ENCODE peak calls at places on chromosomes 4 and X, in five cellular contexts. Q, G, L, N and X are unnamed samples.

GRCh38 chr4:66899422-66900065 is 645.8 kb downstream of the CENPC start:
- DNase-seq in L (no peak), Q (no peak), G (no peak), N (no peak), X (no peak)

GRCh38 chr4:173531085-173531965 is 1.3 kb upstream of the HAND2 start:
- DNase-seq in G (no peak), Q (no peak), L (no peak), N (no peak), X (no peak)

GRCh38 chrX:40866878-40867277 is 131.5 kb upstream of the MED14 start:
- DNase-seq in L (peak), G (no peak), Q (no peak), N (no peak), X (no peak)

GRCh38 chr4:8877780-8878040 is 6.1 kb upstream of the HMX1 start:
- DNase-seq in G (no peak), Q (no peak), N (no peak), L (no peak), X (no peak)

GRCh38 chr4:151930372-151930771 is 169.6 kb upstream of the GATB start:
- DNase-seq in G (no peak), N (no peak), Q (no peak), L (no peak), X (no peak)

GRCh38 chr4:54215379-54216072 is 13.6 kb upstream of the PDGFRA start:
- DNase-seq in L (no peak), Q (no peak), N (no peak), G (no peak), X (no peak)

GRCh38 chr4:112857461-112857860 is 192.0 kb upstream of the ANK2 start:
- DNase-seq in L (no peak), N (no peak), Q (no peak), G (peak), X (no peak)

GRCh38 chr4:109683621-109684253 is 19.5 kb downstream of the CASP6 start:
- DNase-seq in Q (no peak), N (no peak), L (no peak), G (no peak), X (no peak)

GRCh38 chr4:184399505-184399893 is 74.9 kb downstream of the IRF2 start:
- DNase-seq in L (peak), Q (no peak), N (no peak), G (no peak), X (no peak)

GRCh38 chrX:49162620-49163019 is at the start of gene MAGIX:
- DNase-seq in N (no peak), Q (no peak), G (peak), L (no peak), X (no peak)

GRCh38 chr4:1512738-1513660 is 106.8 kb upstream of the NKX1-1 start:
- DNase-seq in L (peak), Q (peak), G (peak), N (peak), X (no peak)

GRCh38 chr4:147823135-147823534 is 91.2 kb downstream of the ARHGAP10 start:
- DNase-seq in N (no peak), L (no peak), Q (no peak), G (no peak), X (no peak)

GRCh38 chr4:52869196-52869595 is 7.1 kb downstream of the RASL11B start:
- DNase-seq in L (peak), Q (no peak), N (no peak), G (no peak), X (peak)

GRCh38 chr4:56728512-56728911 is 47.4 kb upstream of the HOPX start:
- DNase-seq in G (peak), Q (no peak), L (peak), N (no peak), X (no peak)

GRCh38 chr4:153295131-153295755 is 49.2 kb upstream of the MND1 start:
- DNase-seq in L (no peak), Q (no peak), G (no peak), N (no peak), X (no peak)

GRCh38 chr4:150242820-150243458 is 164.7 kb downstream of the DCLK2 start:
- DNase-seq in N (no peak), G (peak), L (peak), Q (no peak), X (no peak)

GRCh38 chr4:4821577-4821976 is 37.9 kb upstream of the MSX1 start:
- DNase-seq in L (no peak), G (no peak), N (no peak), Q (no peak), X (no peak)

GRCh38 chr4:96315815-96316214 is 475.9 kb downstream of the PDHA2 start:
- DNase-seq in G (peak), Q (no peak), N (no peak), L (no peak), X (no peak)

GRCh38 chr4:103197765-103198110 is 405 bp downstream of the CENPE start:
- DNase-seq in N (no peak), G (no peak), L (no peak), Q (no peak), X (no peak)

GRCh38 chrX:40996886-40997530 is 88.2 kb upstream of the USP9X start:
- DNase-seq in G (peak), Q (no peak), L (peak), N (no peak), X (no peak)

GRCh38 chr4:78525559-78525958 is 26.0 kb upstream of the ANXA3 start:
- DNase-seq in G (no peak), L (no peak), Q (no peak), N (no peak), X (no peak)

GRCh38 chrX:53186363-53186762 is 38.6 kb downstream of the KDM5C start:
- DNase-seq in L (no peak), G (peak), N (no peak), Q (no peak), X (no peak)

GRCh38 chr4:118758293-118758692 is 73.1 kb downstream of the METTL14 start:
- DNase-seq in N (no peak), Q (no peak), L (no peak), G (no peak), X (no peak)

GRCh38 chr4:19729873-19730735 is 521.6 kb upstream of the SLIT2 start:
- DNase-seq in G (no peak), L (no peak), Q (no peak), N (no peak), X (no peak)

GRCh38 chrX:1164322-1165288 is 47.8 kb downstream of the CRLF2 start:
- DNase-seq in G (no peak), L (peak), Q (no peak), N (no peak), X (no peak)

GRCh38 chr4:169757575-169758184 is at the start of gene HPF1:
- DNase-seq in N (peak), L (peak), Q (peak), G (peak), X (peak)

GRCh38 chrX:129996120-129996519 is 13.7 kb downstream of the BCORL1 start:
- DNase-seq in G (peak), N (no peak), Q (no peak), L (peak), X (no peak)

GRCh38 chr4:13415068-13415785 is 68.9 kb downstream of the RAB28 start:
- DNase-seq in L (no peak), N (no peak), G (no peak), Q (no peak), X (no peak)

DNA sequence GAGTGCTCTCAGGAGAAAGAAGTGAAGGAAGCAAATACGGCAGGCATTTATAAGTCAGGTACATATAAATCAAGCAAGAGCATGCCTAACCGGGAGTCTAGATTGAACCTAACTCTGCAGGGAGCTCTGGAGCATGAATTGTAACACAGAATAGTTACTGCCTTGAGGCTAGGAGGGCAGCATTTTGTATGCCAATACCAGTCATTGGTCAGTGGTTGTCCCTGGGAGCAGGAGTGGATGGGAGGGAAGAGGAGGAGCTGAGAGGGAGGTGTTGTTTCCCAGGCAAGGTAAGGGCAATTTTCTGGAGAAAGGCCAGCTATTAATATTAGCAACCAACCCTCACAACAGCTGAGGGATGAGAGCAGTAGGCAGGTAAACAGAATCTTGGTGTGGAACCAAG is 224.7 kb upstream of the DCAF8L1 start:
- DNase-seq in N (no peak), Q (no peak), G (no peak), L (no peak), X (no peak)
- H3K27ac ChIP-seq in N (no peak), Q (no peak), G (no peak), L (no peak), X (no peak)

GRCh38 chrX:103773445-103773844 is 3.2 kb upstream of the PLP1 start:
- DNase-seq in N (no peak), G (no peak), L (no peak), Q (no peak), X (peak)
- H3K27ac ChIP-seq in N (no peak), G (no peak), L (no peak), Q (no peak), X (peak)

GRCh38 chrX:13664026-13664425 is 11.1 kb downstream of the TCEANC start:
- DNase-seq in N (no peak), L (no peak), G (no peak), Q (no peak), X (no peak)

GRCh38 chrX:13662537-13662841 is 9.5 kb downstream of the TCEANC start:
- DNase-seq in G (no peak), N (no peak), L (no peak), Q (no peak), X (no peak)

GRCh38 chrX:13661735-13662536 is 9.0 kb downstream of the TCEANC start:
- DNase-seq in L (no peak), G (no peak), Q (no peak), N (no peak), X (no peak)

GRCh38 chrX:13658602-13659001 is 5.7 kb downstream of the TCEANC start:
- DNase-seq in L (no peak), N (no peak), G (peak), Q (no peak), X (no peak)

DNA sequence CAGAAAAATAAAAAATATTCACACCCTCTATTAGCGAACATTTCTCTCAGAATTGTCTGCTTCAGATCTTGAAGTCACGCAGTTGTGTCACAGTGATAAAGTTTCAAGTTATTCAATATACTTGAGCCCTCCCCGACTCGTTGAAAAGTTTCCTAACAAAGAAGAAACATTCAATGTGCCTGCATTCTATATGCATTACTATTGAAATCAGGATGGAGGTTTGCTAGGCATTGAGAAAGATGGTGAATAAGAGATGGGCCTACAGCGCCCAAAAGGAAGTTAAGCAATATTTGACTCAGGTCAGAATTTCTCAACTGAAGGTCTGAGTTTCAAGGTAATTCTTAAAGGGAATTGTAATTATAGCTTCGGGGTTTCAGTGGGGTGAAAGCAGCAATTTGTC is 6.1 kb downstream of the TCEANC start:
- DNase-seq in Q (no peak), N (no peak), L (no peak), G (peak), X (no peak)
- H3K27ac ChIP-seq in Q (no peak), N (no peak), L (peak), G (peak), X (peak)

GRCh38 chrX:153800746-153801145 is 6.3 kb downstream of the SSR4 start:
- DNase-seq in G (no peak), Q (no peak), N (no peak), L (no peak), X (no peak)
- H3K27ac ChIP-seq in G (no peak), Q (no peak), N (no peak), L (no peak), X (no peak)

DNA sequence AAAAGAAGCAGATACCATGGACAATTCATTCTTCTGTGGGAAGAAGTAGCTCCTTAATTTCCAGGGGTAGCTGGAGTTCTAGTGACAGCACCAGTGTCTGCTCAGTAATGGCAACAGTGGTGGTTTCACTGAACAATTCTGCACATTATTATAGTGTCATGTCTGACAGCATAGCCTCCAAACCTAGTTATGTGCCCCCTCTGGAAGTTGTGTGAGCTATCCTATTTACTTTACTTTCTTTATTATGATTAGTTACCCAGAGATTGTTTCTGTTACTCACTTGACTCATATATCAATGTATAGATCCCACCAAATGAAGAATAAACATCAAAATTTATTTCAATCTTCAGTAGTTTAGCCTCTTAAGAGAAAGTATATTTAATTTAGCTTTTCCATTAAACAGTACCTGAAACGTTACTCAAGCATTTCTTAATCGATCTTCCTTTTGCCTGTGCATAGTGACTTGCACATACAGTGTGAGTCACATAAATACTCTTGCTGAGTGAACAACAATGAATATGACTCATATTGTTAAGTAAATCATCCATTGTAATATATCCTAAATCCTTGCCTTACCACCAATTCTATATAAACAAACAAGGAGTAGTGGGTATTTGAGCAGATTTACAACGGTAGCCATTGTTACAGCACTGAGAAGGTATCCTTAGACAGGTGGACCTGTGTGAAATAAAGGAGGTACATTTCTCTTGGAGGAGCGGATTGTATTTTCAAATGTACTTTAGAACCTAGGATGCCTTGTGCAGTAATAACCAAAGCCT is 534.7 kb downstream of the ANKRD50 start:
- DNase-seq in N (no peak), Q (no peak), L (no peak), G (peak), X (no peak)
- H3K27ac ChIP-seq in N (no peak), Q (no peak), L (no peak), G (peak), X (no peak)

GRCh38 chr4:122798101-122798500 is 28.5 kb upstream of the FGF2 start:
- DNase-seq in G (no peak), Q (no peak), L (peak), N (no peak), X (no peak)
- H3K27ac ChIP-seq in G (no peak), Q (no peak), L (peak), N (no peak), X (peak)

DNA sequence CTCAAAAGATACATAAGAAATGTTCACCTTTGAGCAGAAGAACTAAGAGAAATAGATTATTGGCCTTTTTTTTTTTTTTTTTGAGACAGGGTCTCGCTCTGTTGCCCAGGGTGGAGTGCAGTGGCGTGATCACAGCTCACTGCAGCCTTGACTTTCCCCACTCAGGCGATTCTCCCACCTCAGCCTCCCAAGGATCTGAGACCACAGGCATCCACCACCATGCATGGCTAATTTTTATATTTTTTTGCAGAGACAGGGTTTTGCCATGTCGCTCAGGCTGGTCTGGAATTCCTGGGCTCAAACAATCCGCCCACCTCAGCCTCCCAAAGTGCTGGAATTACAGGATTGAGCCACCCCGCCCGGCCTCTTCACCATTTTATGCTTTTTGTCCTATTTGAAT is 2.9 kb upstream of the TLR6 start:
- DNase-seq in Q (no peak), L (no peak), N (no peak), G (no peak), X (no peak)
- H3K27ac ChIP-seq in Q (no peak), L (no peak), N (no peak), G (no peak), X (no peak)

DNA sequence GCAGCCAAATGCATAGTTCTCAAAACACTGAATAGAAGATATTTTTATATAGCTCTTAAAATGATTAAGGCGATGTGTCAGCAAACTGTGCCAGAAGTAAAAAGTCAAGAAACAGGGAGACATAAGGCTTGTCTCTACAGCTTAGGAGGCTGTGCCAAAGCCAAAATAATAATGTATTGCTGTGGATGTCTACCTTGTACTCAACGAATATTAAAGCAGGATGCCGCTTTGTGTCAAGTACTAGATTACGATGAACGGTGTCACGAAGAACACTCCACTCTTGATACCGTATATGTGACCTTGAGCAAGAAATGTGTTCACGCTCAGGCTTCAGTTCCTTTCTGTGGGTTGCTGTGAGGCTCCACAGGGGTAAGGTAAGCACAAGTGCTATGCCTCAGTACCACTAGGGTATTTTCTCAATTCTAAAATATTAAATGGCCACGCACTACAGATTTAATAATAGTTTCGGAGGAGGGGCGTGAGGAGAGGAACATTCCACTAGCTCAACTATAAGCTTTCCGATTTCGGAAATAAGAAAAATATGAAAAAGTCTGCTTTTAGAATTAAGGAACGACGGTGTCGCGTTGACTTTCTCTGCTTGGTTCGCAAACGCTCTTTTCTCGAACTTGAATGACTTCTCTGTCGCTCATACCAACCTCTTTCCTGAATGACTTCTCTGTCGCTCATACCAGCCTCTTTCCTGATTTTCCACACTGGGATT is 679 bp upstream of the SCOC start:
- DNase-seq in Q (no peak), G (peak), N (peak), L (no peak), X (no peak)
- H3K27ac ChIP-seq in Q (peak), G (peak), N (peak), L (peak), X (peak)

GRCh38 chr4:81647388-81647787 is 175.7 kb upstream of the RASGEF1B start:
- DNase-seq in L (no peak), G (no peak), N (no peak), Q (no peak), X (no peak)
- H3K27ac ChIP-seq in L (no peak), G (no peak), N (no peak), Q (no peak), X (no peak)

GRCh38 chr4:7703669-7704068 is 236.0 kb downstream of the AFAP1 start:
- DNase-seq in Q (no peak), N (no peak), G (peak), L (no peak), X (no peak)
- H3K27ac ChIP-seq in Q (no peak), N (no peak), G (no peak), L (no peak), X (no peak)